ENCODE peak calls at places on chromosomes 6 and 20, in ten cellular contexts. F, Q, L, D, O, V, B, Z, H and E are unnamed samples.

GRCh38 chr6:28922004-28922840 is 1.6 kb downstream of the TRIM27 start:
- DNase-seq in F (peak), Q (no peak), L (no peak), D (no peak), O (no peak), V (peak), B (no peak), Z (peak), H (no peak), E (peak)

GRCh38 chr6:159151266-159151855 is 17.8 kb upstream of the FNDC1 start:
- DNase-seq in F (peak), Q (peak), L (no peak), D (peak), O (no peak), V (peak), B (no peak), Z (no peak), H (peak), E (peak)

GRCh38 chr6:144153260-144153659 is 2.9 kb downstream of the STX11 start:
- DNase-seq in F (no peak), Q (no peak), L (no peak), D (no peak), O (no peak), V (no peak), B (no peak), Z (no peak), H (no peak), E (no peak)

GRCh38 chr6:90701146-90701781 is 114.4 kb upstream of the MAP3K7 start:
- DNase-seq in F (no peak), Q (no peak), L (no peak), D (no peak), O (no peak), V (peak), B (no peak), Z (no peak), H (no peak), E (no peak)

GRCh38 chr20:12833861-12834260 is 174.9 kb upstream of the SPTLC3 start:
- DNase-seq in F (no peak), Q (no peak), L (no peak), D (no peak), O (no peak), V (no peak), B (no peak), Z (no peak), H (no peak), E (no peak)

GRCh38 chr20:53722515-53723036 is 128.9 kb upstream of the ZNF217 start:
- DNase-seq in F (no peak), Q (no peak), L (no peak), D (no peak), O (no peak), V (no peak), B (no peak), Z (no peak), H (no peak), E (no peak)

GRCh38 chr6:163634514-163635171 is 220.1 kb downstream of the QKI start:
- DNase-seq in F (no peak), Q (no peak), L (no peak), D (no peak), O (no peak), V (peak), B (peak), Z (no peak), H (no peak), E (no peak)

GRCh38 chr6:83430606-83431544 is at the start of gene ME1:
- DNase-seq in F (peak), Q (peak), L (peak), D (peak), O (peak), V (peak), B (peak), Z (peak), H (peak), E (peak)

GRCh38 chr20:4014031-4014474 is 1.3 kb downstream of the RNF24 start:
- DNase-seq in F (peak), Q (no peak), L (no peak), D (no peak), O (peak), V (peak), B (no peak), Z (peak), H (no peak), E (peak)

GRCh38 chr6:137496909-137497721 is 2.9 kb upstream of the OLIG3 start:
- DNase-seq in F (no peak), Q (no peak), L (no peak), D (no peak), O (no peak), V (no peak), B (no peak), Z (no peak), H (no peak), E (no peak)

GRCh38 chr6:842141-842540 is 149.2 kb upstream of the EXOC2 start:
- DNase-seq in F (peak), Q (no peak), L (no peak), D (no peak), O (no peak), V (peak), B (no peak), Z (no peak), H (no peak), E (no peak)

GRCh38 chr6:839201-839600 is 146.3 kb upstream of the EXOC2 start:
- DNase-seq in F (no peak), Q (no peak), L (no peak), D (no peak), O (no peak), V (no peak), B (no peak), Z (no peak), H (no peak), E (no peak)

GRCh38 chr6:845581-845980 is 152.6 kb upstream of the EXOC2 start:
- DNase-seq in F (no peak), Q (no peak), L (no peak), D (no peak), O (no peak), V (peak), B (no peak), Z (no peak), H (no peak), E (no peak)

GRCh38 chr6:837380-837779 is 144.4 kb upstream of the EXOC2 start:
- DNase-seq in F (no peak), Q (no peak), L (no peak), D (no peak), O (no peak), V (no peak), B (no peak), Z (no peak), H (no peak), E (no peak)

GRCh38 chr6:841569-841968 is 148.6 kb upstream of the EXOC2 start:
- DNase-seq in F (no peak), Q (no peak), L (no peak), D (no peak), O (no peak), V (peak), B (no peak), Z (no peak), H (no peak), E (no peak)
- H3K4me3 ChIP-seq in F (no peak), Q (no peak), L (no peak), D (no peak), O (no peak), V (no peak), B (no peak), Z (no peak), H (no peak), E (no peak)

GRCh38 chr6:7906741-7907140 is 3.8 kb downstream of the TXNDC5 start:
- DNase-seq in F (no peak), Q (no peak), L (no peak), D (no peak), O (no peak), V (no peak), B (no peak), Z (no peak), H (no peak), E (no peak)

GRCh38 chr6:7904654-7905319 is 5.8 kb downstream of the TXNDC5 start:
- DNase-seq in F (no peak), Q (no peak), L (no peak), D (no peak), O (no peak), V (no peak), B (no peak), Z (no peak), H (no peak), E (no peak)

GRCh38 chr6:7903673-7904072 is 6.9 kb downstream of the TXNDC5 start:
- DNase-seq in F (no peak), Q (no peak), L (no peak), D (no peak), O (no peak), V (no peak), B (no peak), Z (no peak), H (no peak), E (no peak)

GRCh38 chr6:7907159-7907558 is 3.4 kb downstream of the TXNDC5 start:
- DNase-seq in F (no peak), Q (no peak), L (no peak), D (no peak), O (no peak), V (no peak), B (no peak), Z (no peak), H (no peak), E (no peak)

GRCh38 chr6:7905416-7905815 is 5.2 kb downstream of the TXNDC5 start:
- DNase-seq in F (no peak), Q (no peak), L (no peak), D (no peak), O (no peak), V (no peak), B (no peak), Z (no peak), H (no peak), E (peak)
- H3K4me3 ChIP-seq in F (no peak), Q (no peak), L (no peak), D (no peak), O (no peak), V (no peak), B (no peak), Z (no peak), H (no peak), E (no peak)

DNA sequence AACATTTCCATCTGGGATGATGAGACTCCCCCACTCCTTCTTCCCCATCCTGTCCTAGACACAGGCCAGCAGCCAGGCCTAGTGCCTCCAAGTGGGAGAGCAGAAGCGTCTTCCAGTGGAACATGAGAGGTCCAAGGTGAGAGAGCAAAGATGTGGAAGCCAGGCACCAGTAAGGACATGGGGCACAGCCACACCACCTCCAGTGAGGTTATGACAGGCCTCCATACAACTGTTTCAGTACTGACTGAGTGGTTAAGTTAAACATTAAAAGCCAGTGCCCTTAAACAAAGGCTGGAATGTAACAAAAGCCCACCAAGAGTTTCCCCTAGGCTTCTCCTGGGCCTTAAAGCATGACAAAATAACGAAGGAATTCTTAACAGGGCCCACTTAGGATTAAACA is 5.3 kb downstream of the ZBTB24 start:
- DNase-seq in F (no peak), Q (no peak), L (no peak), D (no peak), O (no peak), V (peak), B (no peak), Z (no peak), H (no peak), E (no peak)
- H3K4me3 ChIP-seq in F (no peak), Q (no peak), L (no peak), D (no peak), O (peak), V (no peak), B (no peak), Z (peak), H (peak), E (no peak)

DNA sequence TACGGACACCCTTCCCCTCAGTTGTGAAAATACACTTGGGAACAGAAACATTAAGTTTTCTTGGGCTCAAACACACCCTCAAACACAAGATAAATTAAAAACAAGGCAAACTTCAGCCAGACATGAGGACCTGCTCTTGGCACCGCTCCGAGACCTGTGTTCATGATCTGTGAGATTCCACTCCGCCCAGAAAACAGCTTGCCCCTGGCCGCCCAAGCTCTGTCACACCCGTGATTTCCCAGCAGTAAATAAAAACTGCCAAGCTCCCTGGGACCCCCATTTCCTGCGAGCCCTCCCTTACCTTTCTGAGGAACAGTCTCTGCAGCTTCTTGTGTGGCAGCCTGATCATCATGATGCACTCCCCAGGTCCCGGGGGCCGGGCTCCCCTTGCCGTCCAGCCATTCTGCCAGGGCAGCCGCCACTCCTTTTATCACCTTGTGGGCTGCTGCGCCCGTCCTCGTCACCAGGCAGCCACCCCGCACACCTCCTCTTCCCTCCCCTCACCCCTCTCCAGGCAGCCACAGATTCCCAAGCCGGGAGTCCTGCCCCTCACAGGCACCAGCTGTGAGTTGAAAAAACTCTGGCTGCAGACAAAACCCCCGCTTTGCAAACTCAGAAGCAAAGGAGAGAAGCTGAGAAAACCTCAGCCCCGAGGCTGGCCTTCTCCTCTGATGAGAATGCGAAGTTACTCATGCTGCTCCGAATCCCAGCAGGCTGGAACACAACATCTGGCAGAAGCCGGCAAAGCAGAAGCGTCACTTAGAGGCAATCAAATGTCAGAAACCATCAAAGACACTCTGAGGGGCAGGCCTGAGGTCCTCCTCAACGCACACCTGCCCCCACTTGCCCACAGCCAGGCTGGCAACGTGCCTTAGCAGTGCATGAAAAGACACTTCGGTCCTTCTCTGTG is 130.4 kb upstream of the RPS6KA2 start:
- DNase-seq in F (peak), Q (no peak), L (no peak), D (no peak), O (peak), V (peak), B (no peak), Z (no peak), H (no peak), E (peak)
- H3K4me3 ChIP-seq in F (no peak), Q (no peak), L (peak), D (peak), O (peak), V (no peak), B (no peak), Z (no peak), H (peak), E (peak)

GRCh38 chr20:19047951-19048296 is 164.5 kb upstream of the SLC24A3 start:
- DNase-seq in F (no peak), Q (no peak), L (no peak), D (no peak), O (no peak), V (no peak), B (no peak), Z (no peak), H (no peak), E (no peak)
- H3K4me3 ChIP-seq in F (no peak), Q (no peak), L (no peak), D (no peak), O (no peak), V (no peak), B (no peak), Z (no peak), H (no peak), E (no peak)

DNA sequence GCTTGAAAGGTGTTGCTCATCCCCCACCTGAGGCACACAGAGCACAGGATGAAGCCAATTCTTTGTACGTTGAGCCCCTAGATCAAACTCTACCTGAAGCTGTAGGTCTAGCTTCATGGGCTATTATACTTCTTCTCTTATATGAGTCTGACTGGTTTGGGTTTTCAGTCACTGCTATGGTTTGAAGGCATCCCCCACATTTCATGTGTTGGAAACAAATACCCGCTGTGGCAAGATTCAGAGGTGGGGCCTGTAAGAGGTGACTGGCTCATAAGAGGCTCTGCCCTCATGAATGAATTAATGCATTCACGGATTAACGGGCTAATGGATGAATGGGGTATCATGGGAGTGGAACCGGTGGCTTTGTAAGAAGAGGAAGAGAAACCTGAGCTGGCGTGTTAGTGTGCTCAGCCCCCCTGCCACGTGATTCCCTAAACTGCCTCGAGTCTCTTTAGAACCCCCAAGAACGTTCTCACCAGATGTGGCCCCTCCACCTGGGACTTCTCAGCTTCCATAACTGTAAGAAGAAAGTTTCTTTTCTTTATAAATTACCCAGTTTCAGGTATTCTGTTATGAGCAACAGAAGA is 39.2 kb downstream of the PREX1 start:
- DNase-seq in F (no peak), Q (no peak), L (no peak), D (no peak), O (no peak), V (no peak), B (no peak), Z (no peak), H (no peak), E (no peak)
- H3K4me3 ChIP-seq in F (no peak), Q (no peak), L (no peak), D (no peak), O (no peak), V (no peak), B (no peak), Z (no peak), H (no peak), E (no peak)

GRCh38 chr6:686528-686927 is 6.4 kb downstream of the EXOC2 start:
- DNase-seq in F (no peak), Q (no peak), L (no peak), D (no peak), O (no peak), V (peak), B (no peak), Z (no peak), H (no peak), E (no peak)

GRCh38 chr6:684831-685636 is 7.9 kb downstream of the EXOC2 start:
- DNase-seq in F (peak), Q (no peak), L (no peak), D (no peak), O (peak), V (no peak), B (no peak), Z (no peak), H (no peak), E (peak)

GRCh38 chr6:680204-680603 is 12.7 kb downstream of the EXOC2 start:
- DNase-seq in F (no peak), Q (no peak), L (no peak), D (no peak), O (no peak), V (no peak), B (no peak), Z (no peak), H (no peak), E (no peak)

GRCh38 chr6:680666-681374 is 12.1 kb downstream of the EXOC2 start:
- DNase-seq in F (no peak), Q (no peak), L (no peak), D (no peak), O (no peak), V (no peak), B (no peak), Z (no peak), H (no peak), E (no peak)

DNA sequence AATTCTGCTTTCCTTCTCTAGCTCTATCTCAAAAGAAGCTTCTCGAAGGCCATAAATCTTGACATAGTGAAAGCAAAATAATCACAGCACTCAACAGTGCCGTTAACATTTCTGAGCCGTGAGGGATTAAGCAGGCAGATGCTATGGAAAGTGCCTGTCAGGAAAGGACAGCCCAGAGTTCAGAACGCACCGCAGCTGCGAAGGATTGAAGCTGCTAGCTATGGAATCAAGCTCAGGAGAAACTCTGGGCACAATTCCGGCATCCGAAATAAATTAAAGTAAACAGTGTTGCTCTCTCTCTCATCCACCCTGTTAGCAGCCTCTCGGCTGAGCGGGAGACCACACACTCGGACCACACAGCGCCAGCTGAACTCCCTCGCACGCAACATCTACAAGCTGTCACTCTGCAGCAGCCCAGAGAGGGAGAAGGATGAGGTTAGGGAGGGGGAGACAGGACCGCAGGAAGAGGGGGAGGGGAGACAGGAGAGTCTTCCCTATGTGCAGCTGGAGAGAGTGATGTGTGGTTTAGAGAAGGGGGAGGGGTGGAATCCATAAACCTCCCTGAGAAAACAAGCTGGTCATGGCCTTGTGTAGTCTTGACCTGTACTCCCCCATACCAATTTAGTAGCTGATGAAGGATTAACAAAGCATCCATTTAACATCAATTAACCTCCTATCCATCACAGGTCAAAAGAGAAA is 9.0 kb downstream of the EXOC2 start:
- DNase-seq in F (peak), Q (no peak), L (no peak), D (no peak), O (peak), V (peak), B (no peak), Z (no peak), H (no peak), E (peak)
- H3K4me3 ChIP-seq in F (peak), Q (peak), L (peak), D (peak), O (peak), V (no peak), B (no peak), Z (no peak), H (no peak), E (peak)